ENCODE peak calls at places on chromosomes 6 and 20, in four cellular contexts. C, S, L and O are unnamed samples.

GRCh38 chr6:108557494-108558371 is 3.0 kb upstream of the FOXO3 start:
- DNase-seq in S (peak), L (peak), C (peak), O (peak)

GRCh38 chr6:100093405-100093804 is 99.4 kb upstream of the MCHR2 start:
- DNase-seq in C (no peak), S (no peak), L (no peak), O (no peak)

GRCh38 chr20:50913976-50914375 is 17.3 kb downstream of the ADNP start:
- DNase-seq in S (no peak), L (peak), C (no peak), O (no peak)

GRCh38 chr20:49483018-49483705 is 694 bp upstream of the KCNB1 start:
- DNase-seq in C (no peak), S (no peak), L (no peak), O (no peak)

GRCh38 chr6:117497237-117497636 is 14.8 kb downstream of the DCBLD1 start:
- DNase-seq in S (no peak), L (no peak), C (no peak), O (no peak)

GRCh38 chr20:47529840-47530239 is 28.2 kb downstream of the NCOA3 start:
- DNase-seq in L (no peak), C (no peak), S (no peak), O (no peak)

GRCh38 chr20:48294942-48295341 is 509.7 kb upstream of the SULF2 start:
- DNase-seq in S (no peak), L (no peak), C (no peak), O (no peak)

GRCh38 chr20:2314759-2315439 is 19.1 kb downstream of the TGM3 start:
- DNase-seq in S (peak), C (no peak), L (peak), O (no peak)

GRCh38 chr6:44559486-44560270 is 172.2 kb downstream of the CDC5L start:
- DNase-seq in L (no peak), C (no peak), S (no peak), O (no peak)

GRCh38 chr6:137775720-137776119 is 91.3 kb upstream of the TNFAIP3 start:
- DNase-seq in S (no peak), C (no peak), L (no peak), O (no peak)